ENCODE peak calls at places on chromosomes 2 and 18, in nine cellular contexts. D is sigmoid colon; G is activated CD4-positive, alpha-beta T cell treated with anti-CD3 and anti-CD28 coated beads, Interleukin-2, amount 50 U/mL, for 1 hour; T is fibroblast of the conjunctiva; Z is progenitor cell of endocrine pancreas; I is HFFc6; N is stimulated activated naive CD8-positive, alpha-beta T cell treated with anti-CD3 and anti-CD28 coated beads, Interleukin-15, Interleukin-2, amounts not matched to agents 100 U/mL and 50 U/mL, for 24 hours; L is GM20000; P is CMK. W is an unnamed sample.

GRCh38 chr18:56637897-56638231 is 528 bp downstream of the TXNL1 start:
- DNase-seq in L (no peak), G (no peak), D (no peak), T (no peak), N (no peak), Z (no peak), P (no peak), I (no peak), W (peak)

GRCh38 chr18:67862069-67862468 is 345.5 kb upstream of the DSEL start:
- DNase-seq in D (no peak), I (peak), L (no peak), G (no peak), Z (no peak), N (no peak), P (no peak), T (no peak), W (no peak)

GRCh38 chr2:117763806-117764205 is 50.7 kb upstream of the DDX18 start:
- DNase-seq in Z (no peak), P (no peak), N (no peak), D (no peak), T (no peak), L (no peak), G (no peak), I (no peak), W (no peak)

GRCh38 chr2:105865222-105865913 is 120.7 kb downstream of the NCK2 start:
- DNase-seq in P (no peak), D (no peak), I (no peak), G (no peak), T (no peak), N (no peak), Z (no peak), L (no peak), W (peak)

GRCh38 chr2:166900700-166901099 is 12.4 kb downstream of the XIRP2 start:
- DNase-seq in Z (no peak), P (no peak), L (no peak), G (no peak), N (no peak), I (no peak), T (peak), D (no peak), W (peak)

GRCh38 chr2:39535606-39536185 is 98.6 kb upstream of the MAP4K3 start:
- DNase-seq in G (no peak), T (no peak), N (no peak), L (no peak), P (no peak), D (no peak), I (no peak), Z (no peak), W (no peak)

GRCh38 chr18:62730926-62731325 is 15.6 kb downstream of the PHLPP1 start:
- DNase-seq in D (no peak), L (no peak), Z (no peak), I (no peak), G (no peak), T (no peak), N (no peak), P (no peak), W (no peak)

GRCh38 chr2:29377788-29378187 is 262.6 kb downstream of the CLIP4 start:
- DNase-seq in D (no peak), I (no peak), G (no peak), Z (no peak), T (no peak), L (no peak), N (no peak), P (no peak), W (no peak)

GRCh38 chr2:216872040-216872439 is 12.2 kb upstream of the TNP1 start:
- DNase-seq in L (no peak), N (no peak), Z (no peak), I (no peak), D (no peak), T (no peak), P (no peak), G (no peak), W (no peak)

GRCh38 chr2:117972466-117973123 is 41.3 kb downstream of the CCDC93 start:
- DNase-seq in N (no peak), D (no peak), Z (no peak), I (no peak), L (no peak), T (no peak), G (no peak), P (no peak), W (no peak)

GRCh38 chr2:97957432-97958183 is 38.1 kb downstream of the TMEM131 start:
- DNase-seq in L (no peak), N (no peak), G (no peak), Z (no peak), P (no peak), I (no peak), D (no peak), T (no peak), W (peak)

GRCh38 chr2:240565267-240566202 is 2.7 kb upstream of the RNPEPL1 start:
- DNase-seq in P (peak), G (peak), D (peak), Z (no peak), I (peak), L (peak), T (no peak), N (peak), W (peak)

GRCh38 chr2:80467262-80467811 is 162.8 kb upstream of the LRRTM1 start:
- DNase-seq in Z (no peak), N (no peak), L (no peak), G (no peak), I (no peak), D (no peak), P (no peak), T (no peak), W (no peak)

GRCh38 chr2:104945211-104945610 is 91.3 kb downstream of the POU3F3 start:
- DNase-seq in Z (no peak), N (no peak), D (no peak), T (no peak), I (no peak), P (no peak), G (no peak), L (no peak), W (no peak)

GRCh38 chr18:13889661-13890060 is 25.7 kb downstream of the MC2R start:
- DNase-seq in L (no peak), G (no peak), T (no peak), I (no peak), P (no peak), D (no peak), N (no peak), Z (no peak), W (no peak)

GRCh38 chr18:45997689-45998088 is 30.6 kb upstream of the EPG5 start:
- DNase-seq in D (no peak), Z (no peak), L (peak), T (no peak), P (no peak), G (no peak), I (no peak), N (peak), W (no peak)

GRCh38 chr2:3356799-3357198 is 20.8 kb downstream of the EIPR1 start:
- DNase-seq in I (no peak), D (no peak), T (no peak), Z (no peak), G (no peak), L (no peak), N (no peak), P (no peak), W (no peak)

GRCh38 chr2:2764739-2765138 is 433.7 kb upstream of the MYT1L start:
- DNase-seq in Z (no peak), I (no peak), L (no peak), N (no peak), T (no peak), G (no peak), P (no peak), D (no peak), W (no peak)

GRCh38 chr2:47899915-47900314 is 6.4 kb downstream of the FBXO11 start:
- DNase-seq in G (no peak), T (no peak), L (no peak), N (no peak), I (no peak), P (no peak), Z (no peak), D (no peak), W (peak)

GRCh38 chr2:108633379-108633778 is 85.9 kb upstream of the RANBP2 start:
- DNase-seq in P (no peak), T (no peak), I (no peak), L (no peak), N (no peak), D (no peak), Z (no peak), G (no peak), W (no peak)

GRCh38 chr2:121006783-121007489 is 271.3 kb downstream of the GLI2 start:
- DNase-seq in D (no peak), Z (no peak), T (no peak), L (no peak), N (no peak), P (no peak), G (no peak), I (no peak), W (no peak)

GRCh38 chr18:66317243-66318090 is 286.4 kb downstream of the CDH19 start:
- DNase-seq in P (no peak), D (no peak), I (no peak), G (no peak), T (no peak), L (no peak), Z (no peak), N (no peak), W (no peak)

W was measured in mesenchymal stem cell.